ENCODE peak calls at places on chromosomes 1 and 21, in five cellular contexts. J is stimulated activated CD8-positive, alpha-beta memory T cell treated with anti-CD3 and anti-CD28 coated beads, Interleukin-7, amount 100 ng/mL, for 1 hour; Q is lower leg skin; R is A549; P is GM20000. A is an unnamed sample.

GRCh38 chr1:31155216-31155806 is 84.4 kb downstream of the NKAIN1 start:
- DNase-seq in J (no peak), Q (peak), R (peak), P (peak), A (peak)

GRCh38 chr1:215489771-215490566 is 77.1 kb upstream of the KCTD3 start:
- DNase-seq in J (no peak), Q (no peak), R (no peak), P (no peak), A (no peak)

GRCh38 chr1:204350857-204351573 is 8.7 kb downstream of the PLEKHA6 start:
- DNase-seq in J (no peak), Q (no peak), R (no peak), P (no peak), A (peak)

GRCh38 chr1:212467843-212468482 is 35.2 kb downstream of the NENF start:
- DNase-seq in J (no peak), Q (no peak), R (peak), P (peak), A (no peak)

GRCh38 chr1:87077959-87078673 is 163.7 kb downstream of the HS2ST1 start:
- DNase-seq in J (no peak), Q (no peak), R (no peak), P (no peak), A (peak)

GRCh38 chr1:244218220-244218619 is 167.1 kb downstream of the ZBTB18 start:
- DNase-seq in J (no peak), Q (peak), R (no peak), P (no peak), A (no peak)

GRCh38 chr1:202122639-202123335 is at the start of gene GPR37L1:
- DNase-seq in J (no peak), Q (no peak), R (peak), P (no peak), A (peak)

GRCh38 chr21:45376459-45377324 is 28.3 kb upstream of the COL18A1 start:
- DNase-seq in J (no peak), Q (peak), R (no peak), P (no peak), A (no peak)

GRCh38 chr1:170284016-170284415 is 138.3 kb downstream of the NTMT2 start:
- DNase-seq in J (no peak), Q (no peak), R (no peak), P (no peak), A (no peak)

GRCh38 chr1:175062339-175062738 is 5.3 kb upstream of the TNN start:
- DNase-seq in J (no peak), Q (no peak), R (no peak), P (no peak), A (no peak)

GRCh38 chr1:75615664-75616435 is 4.9 kb upstream of the SLC44A5 start:
- DNase-seq in J (no peak), Q (peak), R (no peak), P (peak), A (peak)

GRCh38 chr1:165894591-165894990 is 67.2 kb downstream of the UCK2 start:
- DNase-seq in J (no peak), Q (no peak), R (peak), P (no peak), A (peak)

GRCh38 chr1:84298688-84299535 is 2.6 kb upstream of the SAMD13 start:
- DNase-seq in J (no peak), Q (peak), R (peak), P (peak), A (peak)

GRCh38 chr21:39533545-39534226 is 79.1 kb upstream of the B3GALT5 start:
- DNase-seq in J (no peak), Q (no peak), R (no peak), P (no peak), A (no peak)

GRCh38 chr1:167714851-167715652 is 6.7 kb upstream of the MPZL1 start:
- DNase-seq in J (peak), Q (peak), R (peak), P (peak), A (peak)

GRCh38 chr1:209707308-209707707 is 2.7 kb downstream of the HSD11B1 start:
- DNase-seq in J (no peak), Q (no peak), R (no peak), P (no peak), A (no peak)

GRCh38 chr1:65469889-65470340 is 49.4 kb downstream of the LEPR start:
- DNase-seq in J (no peak), Q (no peak), R (no peak), P (no peak), A (peak)

GRCh38 chr1:1827456-1827855 is 49.2 kb upstream of the NADK start:
- DNase-seq in J (no peak), Q (no peak), R (no peak), P (no peak), A (no peak)

GRCh38 chr1:43913051-43913501 is 20.5 kb upstream of the ARTN start:
- DNase-seq in J (no peak), Q (no peak), R (no peak), P (no peak), A (no peak)

GRCh38 chr1:208252126-208252853 is 8.1 kb upstream of the PLXNA2 start:
- DNase-seq in J (no peak), Q (no peak), R (peak), P (no peak), A (peak)

GRCh38 chr1:31761883-31762282 is 2.3 kb downstream of the ADGRB2 start:
- DNase-seq in J (no peak), Q (no peak), R (no peak), P (no peak), A (no peak)

GRCh38 chr1:34155851-34156250 is 9.2 kb downstream of the CSMD2 start:
- DNase-seq in J (no peak), Q (no peak), R (no peak), P (no peak), A (no peak)

GRCh38 chr1:14083706-14084105 is 383.7 kb downstream of the PRDM2 start:
- DNase-seq in J (no peak), Q (no peak), R (no peak), P (no peak), A (no peak)

GRCh38 chr1:53583021-53583902 is 124.1 kb downstream of the DMRTB1 start:
- DNase-seq in J (no peak), Q (peak), R (no peak), P (no peak), A (no peak)

GRCh38 chr1:6496360-6496704 is 4.9 kb upstream of the PLEKHG5 start:
- DNase-seq in J (no peak), Q (no peak), R (no peak), P (no peak), A (no peak)

GRCh38 chr1:53359225-53359933 is 31.5 kb upstream of the LRP8 start:
- DNase-seq in J (no peak), Q (peak), R (no peak), P (no peak), A (no peak)

GRCh38 chr1:224929335-224930237 is at the start of gene DNAH14:
- DNase-seq in J (no peak), Q (peak), R (peak), P (peak), A (peak)

GRCh38 chr21:29228306-29228705 is 70.4 kb upstream of the BACH1 start:
- DNase-seq in J (no peak), Q (no peak), R (no peak), P (no peak), A (no peak)

GRCh38 chr1:26723013-26723991 is 27.5 kb downstream of the ARID1A start:
- DNase-seq in J (no peak), Q (peak), R (peak), P (no peak), A (peak)

GRCh38 chr1:25198731-25199231 is 33.5 kb downstream of the SYF2 start:
- DNase-seq in J (no peak), Q (no peak), R (no peak), P (no peak), A (peak)

GRCh38 chr1:208528577-208529240 is 284.5 kb upstream of the PLXNA2 start:
- DNase-seq in J (no peak), Q (no peak), R (no peak), P (no peak), A (no peak)

GRCh38 chr1:64934115-64934880 is 32.1 kb downstream of the JAK1 start:
- DNase-seq in J (no peak), Q (peak), R (peak), P (no peak), A (no peak)

GRCh38 chr1:3556336-3556735 is 55.0 kb downstream of the MEGF6 start:
- DNase-seq in J (no peak), Q (no peak), R (no peak), P (no peak), A (no peak)

GRCh38 chr1:234611799-234612351 is 1.9 kb upstream of the IRF2BP2 start:
- DNase-seq in J (no peak), Q (peak), R (peak), P (peak), A (peak)

GRCh38 chr1:10415211-10415930 is 14.9 kb upstream of the CENPS start:
- DNase-seq in J (no peak), Q (no peak), R (peak), P (no peak), A (peak)

GRCh38 chr1:53693361-53693760 is 45.6 kb downstream of the GLIS1 start:
- DNase-seq in J (no peak), Q (no peak), R (no peak), P (no peak), A (no peak)

A was measured in NCI-H69.